ENCODE peak calls at places on chromosome 15, in nine cellular contexts. M, H, Z, F, Y, N, R, U and S are unnamed samples.

GRCh38 chr15:32844118-32844711 is 126.4 kb downstream of the GREM1 start:
- DNase-seq in Y (no peak), F (no peak), N (no peak), M (peak; percentile 30), U (no peak), Z (no peak), H (peak; percentile 30), R (no peak), S (no peak)

GRCh38 chr15:88655780-88656488 is 17.1 kb downstream of the ISG20 start:
- DNase-seq in N (no peak), F (peak; percentile 55), Z (no peak), U (no peak), R (no peak), M (no peak), Y (no peak), H (no peak), S (no peak)

GRCh38 chr15:57019496-57020160 is 101.2 kb downstream of the TCF12 start:
- DNase-seq in Y (no peak), R (no peak), Z (no peak), F (no peak), H (no peak), U (peak; percentile 14), N (no peak), M (no peak), S (no peak)

GRCh38 chr15:74443100-74443909 is 9.5 kb upstream of the SEMA7A start:
- DNase-seq in H (no peak), N (peak; percentile 34), Y (no peak), M (no peak), U (no peak), Z (no peak), R (no peak), F (peak; percentile 34), S (no peak)

GRCh38 chr15:64149424-64150235 is 1.9 kb upstream of the SNX22 start:
- DNase-seq in M (peak; percentile 60), Y (no peak), R (no peak), H (peak; percentile 36), N (no peak), Z (no peak), F (no peak), U (no peak), S (no peak)

GRCh38 chr15:68413363-68414255 is 18.4 kb downstream of the ITGA11 start:
- DNase-seq in N (peak; percentile 76), Z (peak; percentile 4), F (peak; percentile 80), H (no peak), U (no peak), R (no peak), Y (no peak), M (no peak), S (no peak)

GRCh38 chr15:44501768-44502366 is 35.1 kb upstream of the EIF3J start:
- DNase-seq in F (no peak), N (no peak), Z (no peak), Y (peak; percentile 24), R (no peak), H (peak; percentile 52), M (peak; percentile 61), U (no peak), S (no peak)

GRCh38 chr15:32952062-32952461 is 234.3 kb downstream of the GREM1 start:
- DNase-seq in H (peak; percentile 60), N (no peak), Z (no peak), Y (no peak), R (no peak), U (no peak), M (no peak), F (no peak), S (no peak)

GRCh38 chr15:70111203-70112017 is 13.7 kb upstream of the TLE3 start:
- DNase-seq in H (peak; percentile 40), M (peak; percentile 68), U (peak; percentile 72), Y (peak; percentile 63), Z (peak; percentile 90), N (peak; percentile 84), R (peak; percentile 82), F (no peak), S (no peak)

GRCh38 chr15:73753250-73754130 is at the start of gene INSYN1:
- DNase-seq in M (no peak), R (peak; percentile 65), Z (peak; percentile 55), F (no peak), N (peak; percentile 80), U (no peak), Y (no peak), H (no peak), S (no peak)

GRCh38 chr15:63940956-63941620 is 105.2 kb downstream of the DAPK2 start:
- DNase-seq in F (no peak), R (no peak), N (no peak), U (no peak), Y (no peak), M (no peak), Z (no peak), H (no peak), S (no peak)

GRCh38 chr15:80585544-80586018 is 109.5 kb upstream of the ABHD17C start:
- DNase-seq in M (no peak), N (no peak), Z (no peak), U (peak; percentile 77), H (no peak), F (no peak), R (no peak), Y (no peak), S (no peak)
- TF ChIP-seq CTCF in M (no peak), N (no peak), Z (no peak), U (peak; percentile 50), H (no peak), F (no peak), R (no peak), Y (no peak), S (no peak)

GRCh38 chr15:94522125-94522524 is 290.8 kb downstream of the MCTP2 start:
- DNase-seq in F (no peak), U (no peak), M (no peak), R (no peak), Z (no peak), Y (no peak), N (no peak), H (no peak), S (no peak)

GRCh38 chr15:94524565-94524964 is 293.2 kb downstream of the MCTP2 start:
- DNase-seq in Z (no peak), U (peak; percentile 13), Y (no peak), F (no peak), M (no peak), H (no peak), N (no peak), R (no peak), S (no peak)

GRCh38 chr15:94523873-94524272 is 292.5 kb downstream of the MCTP2 start:
- DNase-seq in H (no peak), M (no peak), U (no peak), R (peak; percentile 8), Z (no peak), N (no peak), F (no peak), Y (no peak), S (no peak)

GRCh38 chr15:94526071-94526689 is 294.8 kb downstream of the MCTP2 start:
- DNase-seq in R (no peak), H (no peak), Y (no peak), M (peak; percentile 24), F (no peak), Z (no peak), U (no peak), N (no peak), S (no peak)
- TF ChIP-seq CTCF in R (peak; percentile 54), H (peak; percentile 53), Y (peak; percentile 44), M (peak; percentile 57), F (peak; percentile 16), Z (peak; percentile 15), U (peak; percentile 47), N (no peak), S (no peak)

DNA sequence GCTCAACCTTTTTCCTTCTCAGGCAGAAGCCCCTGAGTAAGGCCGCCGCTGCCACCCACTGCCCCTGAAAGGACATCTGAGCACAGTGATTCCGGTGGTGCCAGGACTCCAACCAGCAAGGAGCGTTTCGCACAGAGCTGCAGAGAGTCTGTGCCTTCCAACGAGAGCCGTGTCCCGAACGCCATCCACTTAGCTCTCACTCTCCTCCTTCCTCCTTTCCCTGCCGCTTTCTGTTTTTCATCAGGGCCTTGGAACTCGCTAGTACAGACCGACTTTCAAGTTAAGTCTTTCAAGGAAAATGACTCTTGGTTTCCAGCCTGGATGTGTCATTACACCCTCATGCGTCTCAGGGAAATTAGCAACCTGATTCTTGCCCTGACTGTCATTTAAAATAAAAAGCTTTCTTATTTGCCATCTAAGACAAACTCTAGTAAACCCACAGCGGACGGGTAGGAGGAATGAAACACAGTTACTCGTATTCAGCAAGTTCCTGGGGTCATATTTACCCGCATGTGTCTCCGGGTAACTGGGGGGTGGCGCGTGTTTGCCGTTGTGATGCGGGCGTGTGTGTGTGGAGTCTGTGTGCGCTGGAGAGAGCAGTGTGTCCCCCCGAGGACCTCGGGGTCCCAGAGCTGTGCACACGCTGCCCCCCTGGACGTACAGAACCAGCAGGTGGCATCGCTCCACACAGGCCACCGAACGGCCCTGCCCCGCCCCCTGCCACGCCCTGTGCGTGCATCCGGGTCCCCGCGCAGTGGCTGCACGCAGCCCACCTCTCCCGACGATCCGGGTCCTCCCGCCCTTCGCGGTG is 30.4 kb upstream of the ALDH1A3 start:
- DNase-seq in H (peak; percentile 13), Z (peak; percentile 24), N (peak; percentile 63), U (peak; percentile 93), Y (no peak), M (peak; percentile 75), F (no peak), R (peak; percentile 40), S (no peak)
- TF ChIP-seq CTCF in H (peak; percentile 52), Z (peak; percentile 27), N (no peak), U (peak; percentile 73), Y (no peak), M (peak; percentile 43), F (no peak), R (no peak), S (no peak)

GRCh38 chr15:92033723-92034122 is 180.2 kb downstream of the SLCO3A1 start:
- DNase-seq in F (no peak), Z (no peak), N (no peak), U (no peak), M (no peak), H (no peak), R (no peak), Y (no peak), S (no peak)

GRCh38 chr15:92025717-92026270 is 172.3 kb downstream of the SLCO3A1 start:
- DNase-seq in Y (no peak), H (no peak), N (no peak), U (no peak), Z (no peak), F (no peak), M (no peak), R (no peak), S (no peak)

GRCh38 chr15:92029104-92029466 is 175.6 kb downstream of the SLCO3A1 start:
- DNase-seq in M (no peak), F (no peak), N (no peak), Z (peak; percentile 51), Y (no peak), U (no peak), R (no peak), H (no peak), S (no peak)

GRCh38 chr15:92033319-92033718 is 179.8 kb downstream of the SLCO3A1 start:
- DNase-seq in H (no peak), Z (no peak), M (no peak), Y (no peak), N (no peak), U (no peak), F (no peak), R (no peak), S (no peak)

DNA sequence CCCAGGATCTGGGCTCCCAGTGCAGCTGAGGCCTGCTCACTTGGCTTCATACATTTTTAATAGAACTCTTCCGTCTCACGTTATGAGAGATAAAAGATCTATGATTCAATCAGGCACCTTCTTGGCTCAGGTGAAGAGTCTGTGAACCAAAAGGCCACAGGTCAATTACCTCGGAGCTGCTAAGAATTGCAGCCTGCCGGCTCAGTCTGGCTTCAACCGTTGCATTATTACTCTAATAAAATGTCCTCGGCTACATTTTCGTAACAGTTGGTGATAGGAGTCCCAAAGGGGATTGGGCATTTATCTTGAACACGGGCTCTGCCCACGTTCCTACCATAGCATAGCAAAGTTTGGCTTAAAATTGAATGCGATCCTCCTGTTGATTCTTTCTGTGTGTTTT is 176.3 kb downstream of the SLCO3A1 start:
- DNase-seq in N (no peak), F (no peak), U (no peak), M (no peak), Y (no peak), H (no peak), R (no peak), Z (no peak), S (no peak)
- TF ChIP-seq CTCF in N (no peak), F (no peak), U (no peak), M (no peak), Y (no peak), H (no peak), R (no peak), Z (no peak), S (no peak)